ENCODE peak calls at places on chromosomes 3 and 15, in five cellular contexts. One of them, this sample, is unnamed.

GRCh38 chr15:31116423-31117030 is 15.0 kb upstream of the TRPM1 start:
- DNase-seq in A549: no peak
- DNase-seq in H1: no peak
- DNase-seq in endothelial cell of umbilical vein: no peak
- DNase-seq in WTC11: no peak
- DNase-seq in this sample: no peak

GRCh38 chr3:100426029-100426682 is 24.8 kb downstream of the LNP1 start:
- DNase-seq in A549: no peak
- DNase-seq in H1: no peak
- DNase-seq in endothelial cell of umbilical vein: no peak
- DNase-seq in WTC11: no peak
- DNase-seq in this sample: no peak

GRCh38 chr3:10757821-10758130 is 58.3 kb upstream of the SLC6A11 start:
- DNase-seq in A549: no peak
- DNase-seq in H1: no peak
- DNase-seq in endothelial cell of umbilical vein: no peak
- DNase-seq in WTC11: no peak
- DNase-seq in this sample: no peak

GRCh38 chr3:186922224-186922623 is 8.1 kb upstream of the ST6GAL1 start:
- DNase-seq in A549: no peak
- DNase-seq in H1: no peak
- DNase-seq in endothelial cell of umbilical vein: no peak
- DNase-seq in WTC11: no peak
- DNase-seq in this sample: no peak

GRCh38 chr15:52258461-52258860 is 37.1 kb downstream of the MYO5C start:
- DNase-seq in A549: no peak
- DNase-seq in H1: no peak
- DNase-seq in endothelial cell of umbilical vein: no peak
- DNase-seq in WTC11: no peak
- DNase-seq in this sample: no peak

GRCh38 chr3:123843668-123844067 is 40.5 kb downstream of the MYLK start:
- DNase-seq in A549: no peak
- DNase-seq in H1: no peak
- DNase-seq in endothelial cell of umbilical vein: no peak
- DNase-seq in WTC11: no peak
- DNase-seq in this sample: no peak

GRCh38 chr3:123069021-123069381 is 2.2 kb downstream of the PDIA5 start:
- DNase-seq in A549: no peak
- DNase-seq in H1: no peak
- DNase-seq in endothelial cell of umbilical vein: no peak
- DNase-seq in WTC11: no peak
- DNase-seq in this sample: no peak

GRCh38 chr3:43497905-43498365 is 123.9 kb downstream of the ANO10 start:
- DNase-seq in A549: no peak
- DNase-seq in H1: no peak
- DNase-seq in endothelial cell of umbilical vein: peak
- DNase-seq in WTC11: no peak
- DNase-seq in this sample: no peak

GRCh38 chr3:13215940-13216546 is 142.8 kb upstream of the IQSEC1 start:
- DNase-seq in A549: peak
- DNase-seq in H1: no peak
- DNase-seq in endothelial cell of umbilical vein: no peak
- DNase-seq in WTC11: no peak
- DNase-seq in this sample: peak

GRCh38 chr3:169556909-169557308 is 106.6 kb downstream of the MECOM start:
- DNase-seq in A549: no peak
- DNase-seq in H1: no peak
- DNase-seq in endothelial cell of umbilical vein: no peak
- DNase-seq in WTC11: no peak
- DNase-seq in this sample: no peak

GRCh38 chr3:110612045-110612444 is 459.6 kb upstream of the NECTIN3 start:
- DNase-seq in A549: no peak
- DNase-seq in H1: no peak
- DNase-seq in endothelial cell of umbilical vein: peak
- DNase-seq in WTC11: no peak
- DNase-seq in this sample: no peak

GRCh38 chr3:39716849-39717248 is 92.6 kb upstream of the MYRIP start:
- DNase-seq in A549: no peak
- DNase-seq in H1: no peak
- DNase-seq in endothelial cell of umbilical vein: no peak
- DNase-seq in WTC11: no peak
- DNase-seq in this sample: no peak

GRCh38 chr3:118400886-118401285 is 633.8 kb downstream of the IGSF11 start:
- DNase-seq in A549: no peak
- DNase-seq in H1: no peak
- DNase-seq in endothelial cell of umbilical vein: no peak
- DNase-seq in WTC11: no peak
- DNase-seq in this sample: no peak

GRCh38 chr3:32387512-32387911 is 4.1 kb upstream of the CMTM7 start:
- DNase-seq in A549: no peak
- DNase-seq in H1: no peak
- DNase-seq in endothelial cell of umbilical vein: no peak
- DNase-seq in WTC11: no peak
- DNase-seq in this sample: no peak

GRCh38 chr15:98503970-98504369 is 144.4 kb upstream of the IGF1R start:
- DNase-seq in A549: no peak
- DNase-seq in H1: no peak
- DNase-seq in endothelial cell of umbilical vein: no peak
- DNase-seq in WTC11: no peak
- DNase-seq in this sample: no peak

GRCh38 chr3:19822805-19823204 is 111.2 kb downstream of the EFHB start:
- DNase-seq in A549: no peak
- DNase-seq in H1: no peak
- DNase-seq in endothelial cell of umbilical vein: no peak
- DNase-seq in WTC11: no peak
- DNase-seq in this sample: no peak

GRCh38 chr15:79901958-79902357 is 5.1 kb upstream of the MTHFS start:
- DNase-seq in A549: no peak
- DNase-seq in H1: no peak
- DNase-seq in endothelial cell of umbilical vein: peak
- DNase-seq in WTC11: no peak
- DNase-seq in this sample: no peak

GRCh38 chr3:125240496-125240895 is 27.9 kb upstream of the SLC12A8 start:
- DNase-seq in A549: no peak
- DNase-seq in H1: no peak
- DNase-seq in endothelial cell of umbilical vein: no peak
- DNase-seq in WTC11: no peak
- DNase-seq in this sample: no peak

GRCh38 chr3:126197854-126198584 is 17.6 kb upstream of the ALDH1L1 start:
- DNase-seq in A549: peak
- DNase-seq in H1: no peak
- DNase-seq in endothelial cell of umbilical vein: peak
- DNase-seq in WTC11: peak
- DNase-seq in this sample: peak

GRCh38 chr3:100562224-100562857 is 47.1 kb upstream of the ADGRG7 start:
- DNase-seq in A549: no peak
- DNase-seq in H1: no peak
- DNase-seq in endothelial cell of umbilical vein: no peak
- DNase-seq in WTC11: no peak
- DNase-seq in this sample: no peak

GRCh38 chr3:22349445-22349844 is 598.4 kb upstream of the ZNF385D start:
- DNase-seq in A549: no peak
- DNase-seq in H1: no peak
- DNase-seq in endothelial cell of umbilical vein: no peak
- DNase-seq in WTC11: no peak
- DNase-seq in this sample: no peak

GRCh38 chr3:42032693-42033349 is 58.3 kb upstream of the TRAK1 start:
- DNase-seq in A549: peak
- DNase-seq in H1: no peak
- DNase-seq in endothelial cell of umbilical vein: peak
- DNase-seq in WTC11: no peak
- DNase-seq in this sample: no peak

GRCh38 chr3:196774191-196774820 is 34.6 kb downstream of the PAK2 start:
- DNase-seq in A549: no peak
- DNase-seq in H1: no peak
- DNase-seq in endothelial cell of umbilical vein: peak
- DNase-seq in WTC11: no peak
- DNase-seq in this sample: no peak

GRCh38 chr15:28915935-28916334 is 30.2 kb downstream of the APBA2 start:
- DNase-seq in A549: no peak
- DNase-seq in H1: no peak
- DNase-seq in endothelial cell of umbilical vein: no peak
- DNase-seq in WTC11: no peak
- DNase-seq in this sample: no peak

GRCh38 chr3:136982520-136983138 is 24.8 kb downstream of the IL20RB start:
- DNase-seq in A549: no peak
- DNase-seq in H1: no peak
- DNase-seq in endothelial cell of umbilical vein: no peak
- DNase-seq in WTC11: no peak
- DNase-seq in this sample: no peak

GRCh38 chr3:136984837-136985236 is 27.1 kb downstream of the IL20RB start:
- DNase-seq in A549: no peak
- DNase-seq in H1: no peak
- DNase-seq in endothelial cell of umbilical vein: peak
- DNase-seq in WTC11: no peak
- DNase-seq in this sample: no peak

GRCh38 chr3:136979204-136979603 is 21.4 kb downstream of the IL20RB start:
- DNase-seq in A549: no peak
- DNase-seq in H1: no peak
- DNase-seq in endothelial cell of umbilical vein: no peak
- DNase-seq in WTC11: no peak
- DNase-seq in this sample: no peak

GRCh38 chr3:136974670-136975069 is 16.9 kb downstream of the IL20RB start:
- DNase-seq in A549: no peak
- DNase-seq in H1: no peak
- DNase-seq in endothelial cell of umbilical vein: no peak
- DNase-seq in WTC11: no peak
- DNase-seq in this sample: no peak

DNA sequence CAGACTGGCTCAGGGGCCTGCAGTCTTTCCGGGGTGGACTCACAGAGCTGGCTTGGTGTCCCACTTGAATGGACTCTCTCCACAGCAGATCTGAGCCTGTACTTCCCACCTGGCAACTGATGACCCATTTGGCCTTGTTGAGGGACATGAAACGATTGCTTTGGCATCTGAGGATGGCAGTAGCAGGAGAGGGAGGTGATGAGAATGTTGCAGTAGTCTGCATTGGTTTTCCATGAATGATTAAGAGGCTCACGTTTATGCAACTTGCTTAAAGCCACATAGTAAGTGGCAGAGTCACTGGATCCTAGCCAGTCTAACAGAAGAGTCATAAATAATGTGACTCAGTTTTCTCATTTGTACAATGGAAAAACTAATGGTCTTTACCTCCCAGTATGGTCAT is 21.9 kb downstream of the IL20RB start:
- DNase-seq in A549: no peak
- DNase-seq in H1: no peak
- DNase-seq in endothelial cell of umbilical vein: no peak
- DNase-seq in WTC11: no peak
- DNase-seq in this sample: no peak
- TF ChIP-seq MAX in A549: no peak
- TF ChIP-seq MAX in H1: no peak
- TF ChIP-seq MAX in endothelial cell of umbilical vein: no peak
- TF ChIP-seq MAX in WTC11: no peak
- TF ChIP-seq MAX in this sample: no peak

GRCh38 chr15:100544946-100545345 is 16.2 kb upstream of the CERS3 start:
- DNase-seq in A549: no peak
- DNase-seq in H1: no peak
- DNase-seq in endothelial cell of umbilical vein: no peak
- DNase-seq in WTC11: no peak
- DNase-seq in this sample: no peak

GRCh38 chr15:100547961-100548360 is 19.2 kb upstream of the CERS3 start:
- DNase-seq in A549: no peak
- DNase-seq in H1: no peak
- DNase-seq in endothelial cell of umbilical vein: no peak
- DNase-seq in WTC11: no peak
- DNase-seq in this sample: no peak

GRCh38 chr15:100542290-100542689 is 13.5 kb upstream of the CERS3 start:
- DNase-seq in A549: no peak
- DNase-seq in H1: no peak
- DNase-seq in endothelial cell of umbilical vein: no peak
- DNase-seq in WTC11: no peak
- DNase-seq in this sample: no peak

DNA sequence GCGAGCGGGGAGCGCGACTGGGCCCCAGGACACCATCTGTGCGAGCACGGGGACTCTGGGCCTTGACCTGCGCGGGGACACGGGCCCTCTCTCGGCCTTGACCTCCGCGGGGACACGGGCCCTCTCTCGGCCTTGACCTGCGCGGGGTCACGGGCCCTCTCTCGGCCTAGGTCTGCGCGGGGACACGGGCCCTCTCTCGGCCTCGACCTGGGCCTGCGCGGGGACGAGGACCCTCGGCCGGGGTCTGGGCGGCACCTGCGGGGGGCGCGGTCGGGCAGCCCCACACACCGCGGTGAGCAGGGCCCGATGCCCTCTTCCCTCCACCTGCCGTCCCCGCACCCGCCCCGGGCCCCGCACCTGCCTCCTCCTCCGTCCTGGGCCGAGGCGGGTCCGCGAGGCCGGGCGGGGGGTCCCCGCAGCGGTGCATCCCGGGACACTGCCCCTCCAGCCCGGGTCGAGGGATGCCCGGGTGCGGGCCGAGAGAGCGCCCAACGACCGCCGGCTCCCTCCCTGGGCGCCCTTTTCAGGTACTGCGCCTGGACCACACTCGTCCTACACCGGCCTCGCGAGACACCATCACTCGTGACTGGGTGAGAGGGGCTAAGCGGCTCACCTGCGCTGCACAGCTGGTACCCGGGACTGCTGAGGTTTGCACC is 15.7 kb upstream of the CERS3 start:
- DNase-seq in A549: no peak
- DNase-seq in H1: no peak
- DNase-seq in endothelial cell of umbilical vein: no peak
- DNase-seq in WTC11: no peak
- DNase-seq in this sample: no peak
- TF ChIP-seq MAX in A549: no peak
- TF ChIP-seq MAX in H1: no peak
- TF ChIP-seq MAX in endothelial cell of umbilical vein: no peak
- TF ChIP-seq MAX in WTC11: no peak
- TF ChIP-seq MAX in this sample: no peak

GRCh38 chr3:193375614-193376013 is 2.9 kb downstream of the ATP13A5 start:
- DNase-seq in A549: no peak
- DNase-seq in H1: no peak
- DNase-seq in endothelial cell of umbilical vein: no peak
- DNase-seq in WTC11: no peak
- DNase-seq in this sample: no peak

GRCh38 chr3:193378706-193379105 is at the start of gene ATP13A5:
- DNase-seq in A549: no peak
- DNase-seq in H1: no peak
- DNase-seq in endothelial cell of umbilical vein: no peak
- DNase-seq in WTC11: no peak
- DNase-seq in this sample: no peak

GRCh38 chr3:193377591-193377990 is 962 bp downstream of the ATP13A5 start:
- DNase-seq in A549: no peak
- DNase-seq in H1: no peak
- DNase-seq in endothelial cell of umbilical vein: peak
- DNase-seq in WTC11: no peak
- DNase-seq in this sample: no peak

GRCh38 chr3:193367868-193368267 is 10.7 kb downstream of the ATP13A5 start:
- DNase-seq in A549: no peak
- DNase-seq in H1: no peak
- DNase-seq in endothelial cell of umbilical vein: no peak
- DNase-seq in WTC11: no peak
- DNase-seq in this sample: no peak

GRCh38 chr3:193372783-193373182 is 5.8 kb downstream of the ATP13A5 start:
- DNase-seq in A549: no peak
- DNase-seq in H1: no peak
- DNase-seq in endothelial cell of umbilical vein: no peak
- DNase-seq in WTC11: no peak
- DNase-seq in this sample: no peak
- TF ChIP-seq MAX in A549: no peak
- TF ChIP-seq MAX in H1: no peak
- TF ChIP-seq MAX in endothelial cell of umbilical vein: no peak
- TF ChIP-seq MAX in WTC11: no peak
- TF ChIP-seq MAX in this sample: no peak

GRCh38 chr3:190182418-190183043 is 61.8 kb upstream of the P3H2 start:
- DNase-seq in A549: peak
- DNase-seq in H1: no peak
- DNase-seq in endothelial cell of umbilical vein: no peak
- DNase-seq in WTC11: no peak
- DNase-seq in this sample: no peak
- TF ChIP-seq MAX in A549: peak
- TF ChIP-seq MAX in H1: no peak
- TF ChIP-seq MAX in endothelial cell of umbilical vein: no peak
- TF ChIP-seq MAX in WTC11: no peak
- TF ChIP-seq MAX in this sample: no peak

This sample was measured in HCT116.